ENCODE peak calls at places on chromosomes 13 and 19, in five cellular contexts. N is CD4-positive, CD25-positive, alpha-beta regulatory T cell; U is effector memory CD4-positive, alpha-beta T cell; W is GM23338; A is tibial artery. E is an unnamed sample. For H3K27me3, the result is how much of the 10 kb centered on the place peaks cover.

GRCh38 chr13:33383724-33384577 is 98.4 kb upstream of the STARD13 start:
- DNase-seq in W (no peak), U (no peak), N (no peak), A (no peak), E (no peak)

GRCh38 chr19:6580313-6580712 is 10.6 kb downstream of the CD70 start:
- DNase-seq in U (no peak), N (no peak), W (no peak), A (no peak), E (no peak)

GRCh38 chr19:35140898-35141626 is 2.0 kb upstream of the FXYD7 start:
- DNase-seq in N (peak), W (peak), U (peak), A (peak), E (peak)

GRCh38 chr19:13005861-13006370 is 10.6 kb downstream of the NFIX start:
- DNase-seq in W (no peak), N (no peak), A (no peak), U (no peak), E (no peak)

GRCh38 chr13:109096101-109096500 is 466.7 kb downstream of the MYO16 start:
- DNase-seq in W (no peak), A (no peak), N (no peak), U (no peak), E (no peak)

GRCh38 chr19:33722456-33723239 is 74.0 kb upstream of the KCTD15 start:
- DNase-seq in U (no peak), A (no peak), N (no peak), W (no peak), E (no peak)

GRCh38 chr13:65724261-65724660 is 1505.9 kb downstream of the PCDH9 start:
- DNase-seq in W (no peak), A (no peak), U (no peak), N (no peak), E (no peak)

GRCh38 chr13:30698023-30698422 is 37.3 kb upstream of the ALOX5AP start:
- DNase-seq in A (no peak), N (no peak), U (no peak), W (no peak), E (no peak)

GRCh38 chr19:17309962-17310461 is 649 bp downstream of the DDA1 start:
- DNase-seq in A (no peak), N (no peak), W (no peak), U (no peak), E (no peak)

GRCh38 chr19:39544201-39544903 is 4.4 kb upstream of the EID2 start:
- DNase-seq in U (no peak), W (no peak), A (no peak), N (no peak), E (no peak)

GRCh38 chr13:42474954-42475353 is 99.0 kb upstream of the TNFSF11 start:
- DNase-seq in A (no peak), W (no peak), N (no peak), U (no peak), E (no peak)

GRCh38 chr19:11192957-11193939 is 4.1 kb downstream of the KANK2 start:
- DNase-seq in U (no peak), A (no peak), W (no peak), N (no peak), E (no peak)

GRCh38 chr13:108352599-108352998 is 83.1 kb downstream of the TNFSF13B start:
- DNase-seq in A (no peak), W (no peak), N (no peak), U (no peak), E (no peak)

GRCh38 chr19:13269348-13269747 is 119.1 kb downstream of the IER2 start:
- DNase-seq in U (no peak), N (no peak), W (no peak), A (no peak), E (no peak)

GRCh38 chr19:31096047-31096446 is 253.2 kb downstream of the TSHZ3 start:
- DNase-seq in U (no peak), N (no peak), W (peak), A (no peak), E (no peak)

GRCh38 chr13:109785141-109785891 is 1.1 kb downstream of the IRS2 start:
- DNase-seq in U (no peak), A (peak), W (peak), N (no peak), E (no peak)

GRCh38 chr13:32840840-32841713 is 175.1 kb upstream of the KL start:
- DNase-seq in W (no peak), N (no peak), A (no peak), U (no peak), E (no peak)

GRCh38 chr13:109385161-109385560 is 401.2 kb downstream of the IRS2 start:
- DNase-seq in W (no peak), A (no peak), U (no peak), N (no peak), E (no peak)

GRCh38 chr13:30802501-30802900 is 67.2 kb downstream of the ALOX5AP start:
- DNase-seq in U (no peak), N (no peak), A (no peak), W (no peak), E (no peak)

GRCh38 chr19:33814181-33815165 is 17.8 kb downstream of the KCTD15 start:
- DNase-seq in N (no peak), U (no peak), W (no peak), A (peak), E (peak)

GRCh38 chr19:584240-585001 is 5.3 kb upstream of the HCN2 start:
- DNase-seq in N (peak), A (no peak), U (peak), W (peak), E (peak)

GRCh38 chr19:50629801-50630200 is 9.9 kb downstream of the SYT3 start:
- DNase-seq in W (no peak), N (no peak), A (no peak), U (no peak), E (no peak)

GRCh38 chr13:98549728-98550317 is 27.1 kb downstream of the STK24 start:
- DNase-seq in N (no peak), A (no peak), W (no peak), U (no peak), E (no peak)

GRCh38 chr13:27432180-27432579 is 7.8 kb downstream of the GTF3A start:
- DNase-seq in U (no peak), W (no peak), A (no peak), N (no peak), E (no peak)

GRCh38 chr19:39236527-39236926 is 8.3 kb downstream of the IFNL3 start:
- DNase-seq in W (no peak), U (no peak), N (no peak), A (no peak), E (no peak)

GRCh38 chr19:55581828-55582223 is 1.2 kb upstream of the ZNF579 start:
- DNase-seq in A (no peak), U (no peak), N (no peak), W (no peak), E (no peak)

GRCh38 chr19:35544110-35544802 is 1.2 kb upstream of the TMEM147 start:
- DNase-seq in U (no peak), W (no peak), N (no peak), A (no peak), E (no peak)

GRCh38 chr13:50309200-50309848 is 294.1 kb downstream of the KCNRG start:
- DNase-seq in U (no peak), A (no peak), N (no peak), W (no peak), E (no peak)

GRCh38 chr13:21229241-21230024 is 53.0 kb downstream of the MRPL57 start:
- DNase-seq in U (no peak), N (no peak), A (no peak), W (no peak), E (no peak)

GRCh38 chr13:100541882-100542545 is 46.6 kb downstream of the GGACT start:
- DNase-seq in W (no peak), U (no peak), A (no peak), N (no peak), E (no peak)

GRCh38 chr13:97766749-97767148 is 186.7 kb upstream of the IPO5 start:
- DNase-seq in U (no peak), N (no peak), W (no peak), A (no peak), E (no peak)

GRCh38 chr13:106286811-106287210 is 248.7 kb downstream of the EFNB2 start:
- DNase-seq in W (peak), N (no peak), A (no peak), U (no peak), E (no peak)

GRCh38 chr19:41911889-41912731 is 16.1 kb downstream of the ERFL start:
- DNase-seq in W (no peak), U (no peak), A (no peak), N (no peak), E (no peak)
- H3K27me3 ChIP-seq in W (half or more), U (under half), A (under half), N (under half), E (under half)

GRCh38 chr13:113491418-113491883 is 940 bp upstream of the DCUN1D2 start:
- DNase-seq in W (peak), U (no peak), A (no peak), N (no peak), E (no peak)

GRCh38 chr13:113491982-113492381 is 1.5 kb upstream of the DCUN1D2 start:
- DNase-seq in W (no peak), N (no peak), A (no peak), U (no peak), E (no peak)

GRCh38 chr13:113489171-113489548 is 1.4 kb downstream of the DCUN1D2 start:
- DNase-seq in A (no peak), W (peak), U (no peak), N (no peak), E (no peak)

GRCh38 chr13:113489549-113490495 is 689 bp downstream of the DCUN1D2 start:
- DNase-seq in U (peak), N (peak), W (peak), A (no peak), E (peak)

DNA sequence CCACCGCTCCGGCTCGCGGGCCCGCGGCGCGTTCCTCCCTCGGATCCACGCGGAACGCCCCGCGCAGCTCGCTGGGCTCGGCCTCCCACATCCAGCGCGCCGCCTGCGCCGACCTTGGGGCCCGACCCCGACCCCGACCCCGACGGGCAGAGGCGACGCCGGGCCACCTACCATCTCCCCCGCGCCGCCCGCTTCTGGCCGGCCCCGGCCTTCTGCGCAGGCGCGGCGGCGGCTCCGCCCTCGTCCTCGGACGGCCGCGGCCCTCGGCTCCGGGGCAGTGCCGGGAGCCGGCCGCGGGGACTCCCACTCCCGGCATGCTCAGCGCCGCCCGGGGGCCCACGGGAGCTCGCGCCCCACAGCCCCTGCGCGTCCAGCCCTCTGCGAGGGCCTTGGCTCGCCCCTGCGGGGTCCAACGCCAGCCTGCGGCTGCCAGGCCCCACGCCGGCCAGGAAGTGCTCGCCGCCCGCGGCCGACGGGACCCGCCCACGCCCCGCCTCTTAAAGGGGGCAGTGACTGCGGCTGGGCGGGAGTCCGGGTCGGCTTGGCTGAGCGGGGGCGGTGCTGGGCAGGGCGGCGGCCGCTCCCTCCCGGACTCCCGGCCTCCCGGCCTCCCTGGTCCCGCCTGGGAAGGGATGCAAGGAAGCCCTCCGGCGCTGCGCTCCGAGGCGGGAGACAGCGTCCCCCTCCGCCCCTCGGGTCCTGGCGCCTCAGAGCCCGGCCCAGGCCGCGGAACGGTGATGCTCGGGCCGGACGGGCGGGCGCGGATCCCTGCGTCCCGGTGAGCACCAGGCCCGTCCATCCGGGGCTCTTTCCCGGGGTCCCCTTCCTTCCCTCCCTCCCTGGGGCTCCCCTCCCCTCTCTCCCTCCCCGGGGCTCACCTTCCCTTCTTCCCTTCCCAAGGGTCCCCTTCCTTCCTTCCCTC is at the start of gene DCUN1D2:
- DNase-seq in A (peak), U (peak), N (peak), W (peak), E (peak)
- H3K4me3 ChIP-seq in A (peak), U (peak), N (peak), W (peak), E (peak)

GRCh38 chr19:46077815-46078167 is 37.0 kb upstream of the IGFL4 start:
- DNase-seq in U (no peak), A (no peak), W (no peak), N (no peak), E (no peak)
- H3K27me3 ChIP-seq in U (under half), A (under half), W (half or more), N (under half), E (under half)

DNA sequence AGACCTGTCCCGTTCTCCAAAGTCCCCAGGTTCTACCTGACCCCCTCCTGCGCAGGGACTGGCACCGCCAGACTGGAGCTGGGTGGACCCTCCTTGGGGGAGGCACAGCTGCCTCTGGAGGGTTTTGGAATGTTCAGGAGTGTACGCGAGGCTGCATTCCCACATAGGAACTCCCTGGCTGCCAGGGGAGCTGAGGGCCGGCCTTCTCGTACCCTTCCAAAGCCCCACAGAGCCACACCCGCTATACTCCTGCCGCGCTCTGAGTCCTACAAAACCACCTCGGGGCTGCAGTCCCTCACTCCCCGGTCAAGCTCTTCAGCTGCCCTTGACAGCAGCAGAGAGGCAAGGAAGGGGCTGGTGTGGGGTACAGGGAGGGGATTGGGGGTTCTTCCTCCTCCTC is 484 bp upstream of the MUC16 start:
- DNase-seq in U (no peak), N (no peak), W (no peak), A (no peak), E (no peak)
- H3K4me3 ChIP-seq in U (no peak), N (no peak), W (no peak), A (no peak), E (no peak)

E was measured in dorsolateral prefrontal cortex.